ENCODE peak calls at places on chromosomes 6 and 20, in six cellular contexts. F is right cardiac atrium, X is hepatocyte, I is stomach, E is tibial nerve, D is PC-3. H is an unnamed sample.

GRCh38 chr6:47631248-47632196 is 66.9 kb upstream of the ADGRF4 start:
- DNase-seq in F (peak; percentile 46), X (peak; percentile 55), I (no peak), E (no peak), D (peak; percentile 92), H (peak; percentile 50)

GRCh38 chr6:85679445-85680123 is 36.9 kb upstream of the SYNCRIP start:
- DNase-seq in F (no peak), X (no peak), I (no peak), E (no peak), D (peak; percentile 17), H (no peak)

GRCh38 chr6:85453490-85453889 is 3.6 kb downstream of the NT5E start:
- DNase-seq in F (no peak), X (no peak), I (no peak), E (no peak), D (no peak), H (no peak)

GRCh38 chr6:47234258-47234933 is 75.3 kb downstream of the TNFRSF21 start:
- DNase-seq in F (no peak), X (no peak), I (peak; percentile 81), E (no peak), D (no peak), H (no peak)

GRCh38 chr6:52049252-52050050 is 38.0 kb downstream of the PKHD1 start:
- DNase-seq in F (no peak), X (peak; percentile 69), I (no peak), E (no peak), D (peak; percentile 63), H (peak; percentile 14)

GRCh38 chr20:33649201-33649631 is 12.9 kb upstream of the C20orf144 start:
- DNase-seq in F (peak; percentile 89), X (no peak), I (peak; percentile 71), E (no peak), D (no peak), H (no peak)

GRCh38 chr20:31517373-31517772 is 3.1 kb downstream of the HM13 start:
- DNase-seq in F (peak; percentile 53), X (peak; percentile 71), I (peak; percentile 74), E (no peak), D (peak; percentile 73), H (no peak)

GRCh38 chr6:87918461-87918941 is 129.1 kb upstream of the SPACA1 start:
- DNase-seq in F (no peak), X (no peak), I (no peak), E (no peak), D (no peak), H (no peak)

GRCh38 chr6:52361945-52362442 is at the start of gene PAQR8:
- DNase-seq in F (peak; percentile 94), X (peak; percentile 89), I (peak; percentile 74), E (peak; percentile 38), D (peak; percentile 63), H (peak; percentile 86)

GRCh38 chr6:131825946-131826345 is 18.1 kb downstream of the ENPP1 start:
- DNase-seq in F (no peak), X (no peak), I (no peak), E (no peak), D (peak; percentile 56), H (no peak)

GRCh38 chr6:131831392-131831791 is 23.6 kb downstream of the ENPP1 start:
- DNase-seq in F (no peak), X (no peak), I (no peak), E (no peak), D (peak; percentile 38), H (no peak)

GRCh38 chr6:131831886-131832285 is 24.1 kb downstream of the ENPP1 start:
- DNase-seq in F (no peak), X (no peak), I (no peak), E (no peak), D (no peak), H (no peak)

GRCh38 chr6:131828946-131829345 is 21.1 kb downstream of the ENPP1 start:
- DNase-seq in F (no peak), X (no peak), I (no peak), E (no peak), D (no peak), H (no peak)

DNA sequence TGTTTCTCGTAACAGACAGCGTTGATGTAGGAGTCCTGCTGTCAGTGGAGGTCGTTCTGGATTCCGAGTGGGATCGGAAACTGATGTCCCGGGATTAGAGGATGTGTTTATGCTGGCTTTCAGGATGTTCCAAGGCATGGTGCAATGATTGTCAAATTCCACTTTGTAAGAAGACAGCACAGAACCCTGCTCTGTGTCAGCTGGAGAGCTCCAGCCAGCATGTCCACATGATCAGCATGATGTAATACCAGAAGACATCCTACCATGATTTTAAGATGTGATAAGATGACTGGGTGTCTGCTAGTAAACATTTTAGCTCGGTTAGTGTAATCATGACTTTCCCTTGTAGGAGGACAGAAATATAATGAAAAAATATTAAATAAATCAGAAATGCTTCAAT is 20.3 kb downstream of the ENPP1 start:
- DNase-seq in F (no peak), X (peak; percentile 52), I (no peak), E (no peak), D (no peak), H (no peak)
- H3K4me1 ChIP-seq in F (peaks cover 1% of the 10 kb centered on the region), X (peaks cover 32% of the 10 kb centered on the region), I (no peaks in the 10 kb centered on the region), E (peaks cover 12% of the 10 kb centered on the region), D (peaks cover 10% of the 10 kb centered on the region), H (no peaks in the 10 kb centered on the region)

DNA sequence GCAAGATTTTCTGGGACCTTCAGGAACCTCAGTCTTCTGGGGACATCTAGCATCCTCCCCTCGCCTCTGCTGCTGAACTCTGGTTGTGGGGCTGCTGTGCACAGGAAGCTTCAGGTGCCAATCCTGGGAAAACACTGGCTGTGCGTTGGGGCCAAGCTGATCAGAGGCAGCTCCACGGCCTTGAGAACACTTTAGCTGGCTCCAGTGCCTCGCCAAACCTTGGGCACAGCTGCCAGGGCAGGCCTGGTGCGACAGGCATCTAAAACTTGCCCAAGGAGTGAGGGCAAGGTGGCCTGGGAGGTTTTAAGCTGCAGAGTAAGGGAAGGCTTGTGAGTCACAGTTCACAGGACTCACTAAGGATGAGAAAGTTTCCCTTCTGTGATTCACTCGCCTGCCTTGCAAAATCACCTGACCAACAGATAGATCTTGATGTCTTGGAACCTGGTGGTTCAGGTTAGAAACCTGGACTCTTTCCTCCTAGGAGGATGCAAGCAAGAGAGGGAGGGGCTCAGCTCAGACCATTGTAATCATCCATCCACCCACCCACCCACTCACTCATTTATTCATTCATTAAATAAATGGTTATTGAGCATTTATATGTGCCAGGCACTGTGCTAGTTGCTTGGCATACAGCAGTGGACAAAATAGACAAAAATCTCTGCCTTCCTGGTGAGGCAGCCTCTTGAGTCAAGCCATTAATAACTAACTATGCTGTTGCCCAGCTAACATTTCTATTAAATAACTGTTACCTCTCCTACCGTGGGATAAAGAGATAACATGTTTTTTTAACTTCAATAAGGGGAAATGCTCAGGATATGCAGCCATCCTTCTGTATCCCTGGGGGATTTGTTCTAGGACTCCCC is 2.5 kb upstream of the SPATS1 start:
- DNase-seq in F (no peak), X (peak; percentile 16), I (no peak), E (no peak), D (peak; percentile 76), H (no peak)
- H3K27me3 ChIP-seq in F (no peaks in the 10 kb centered on the region), X (peaks cover 46% of the 10 kb centered on the region), I (no peaks in the 10 kb centered on the region), E (peaks cover 19% of the 10 kb centered on the region), D (peaks cover 22% of the 10 kb centered on the region), H (peaks cover 14% of the 10 kb centered on the region)

GRCh38 chr6:76703285-76703684 is 630.8 kb upstream of the IMPG1 start:
- DNase-seq in F (no peak), X (no peak), I (no peak), E (no peak), D (no peak), H (no peak)

GRCh38 chr6:76694779-76695178 is 622.3 kb upstream of the IMPG1 start:
- DNase-seq in F (no peak), X (no peak), I (no peak), E (no peak), D (no peak), H (no peak)

GRCh38 chr6:76702187-76702586 is 629.7 kb upstream of the IMPG1 start:
- DNase-seq in F (no peak), X (no peak), I (no peak), E (no peak), D (no peak), H (no peak)

GRCh38 chr6:76701610-76702009 is 629.1 kb upstream of the IMPG1 start:
- DNase-seq in F (no peak), X (no peak), I (no peak), E (no peak), D (no peak), H (no peak)

GRCh38 chr6:76697585-76697984 is 625.1 kb upstream of the IMPG1 start:
- DNase-seq in F (no peak), X (no peak), I (no peak), E (no peak), D (peak; percentile 12), H (no peak)
- H3K4me1 ChIP-seq in F (no peaks in the 10 kb centered on the region), X (peaks cover 4% of the 10 kb centered on the region), I (no peaks in the 10 kb centered on the region), E (no peaks in the 10 kb centered on the region), D (no peaks in the 10 kb centered on the region), H (no peaks in the 10 kb centered on the region)

GRCh38 chr20:59580991-59581401 is 23.3 kb upstream of the PHACTR3 start:
- DNase-seq in F (no peak), X (no peak), I (no peak), E (no peak), D (no peak), H (no peak)
- H3K27me3 ChIP-seq in F (no peaks in the 10 kb centered on the region), X (peaks cover 43% of the 10 kb centered on the region), I (peaks cover 9% of the 10 kb centered on the region), E (peaks cover 48% of the 10 kb centered on the region), D (peaks cover 96% of the 10 kb centered on the region), H (no peaks in the 10 kb centered on the region)

DNA sequence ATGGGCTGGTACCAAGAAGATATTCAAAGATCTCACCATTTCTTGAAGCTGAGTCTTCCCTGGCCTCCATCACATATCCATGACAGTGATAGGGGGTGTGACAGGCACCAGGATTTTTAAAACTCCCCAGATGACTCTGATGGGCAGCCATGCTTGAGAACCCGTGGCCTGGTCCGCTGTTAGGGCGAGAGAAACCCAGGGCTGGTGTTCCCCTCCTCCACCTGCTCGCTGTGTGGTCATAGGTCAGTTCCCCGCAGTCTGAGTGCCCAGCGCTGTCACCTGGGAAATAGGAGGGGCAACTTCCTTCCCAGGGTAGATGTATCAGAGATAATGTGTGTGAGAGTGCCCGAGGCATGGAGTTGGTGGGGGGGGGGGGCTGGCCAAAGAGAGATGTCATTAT is 50.9 kb downstream of the TMEM242 start:
- DNase-seq in F (no peak), X (no peak), I (no peak), E (no peak), D (no peak), H (no peak)
- H3K4me1 ChIP-seq in F (peaks cover 8% of the 10 kb centered on the region), X (peaks cover 26% of the 10 kb centered on the region), I (peaks cover 29% of the 10 kb centered on the region), E (peaks cover 41% of the 10 kb centered on the region), D (peaks cover 3% of the 10 kb centered on the region), H (peaks cover 11% of the 10 kb centered on the region)

H was measured in CD4-positive, alpha-beta memory T cell.